ENCODE peak calls at places on chromosomes 13 and 19, in five cellular contexts. R, S, U, G and W are unnamed samples.

GRCh38 chr13:68254151-68254550 is 1024.0 kb upstream of the PCDH9 start:
- DNase-seq in R (no peak), G (no peak), S (no peak), U (no peak), W (no peak)

GRCh38 chr19:8655340-8655709 is 24.9 kb downstream of the NFILZ start:
- DNase-seq in G (no peak), S (no peak), U (no peak), R (no peak), W (no peak)

GRCh38 chr13:60398949-60399589 is 2.0 kb downstream of the TDRD3 start:
- DNase-seq in R (no peak), U (peak; percentile 43), G (no peak), S (no peak), W (no peak)

GRCh38 chr19:18340237-18340989 is at the start of gene PGPEP1:
- DNase-seq in R (peak; percentile 96), G (no peak), U (peak; percentile 41), S (peak; percentile 72), W (peak; percentile 68)

GRCh38 chr19:17348700-17349099 is 11.3 kb downstream of the GTPBP3 start:
- DNase-seq in G (no peak), U (peak; percentile 53), R (peak; percentile 16), S (peak; percentile 61), W (no peak)

GRCh38 chr13:30479590-30480219 is 14.0 kb upstream of the HMGB1 start:
- DNase-seq in R (no peak), U (no peak), G (no peak), S (no peak), W (no peak)

GRCh38 chr19:6720369-6721112 is at the start of gene C3:
- DNase-seq in U (peak; percentile 26), R (no peak), S (peak; percentile 86), G (peak; percentile 71), W (no peak)

GRCh38 chr19:2986951-2987491 is 9.7 kb downstream of the TLE6 start:
- DNase-seq in U (no peak), R (peak; percentile 23), G (no peak), S (no peak), W (no peak)

GRCh38 chr19:50922316-50922853 is 11.2 kb upstream of the KLK4 start:
- DNase-seq in S (peak; percentile 41), G (peak; percentile 38), R (peak; percentile 86), U (peak; percentile 67), W (peak; percentile 63)

GRCh38 chr19:18865973-18866799 is 29.8 kb downstream of the CERS1 start:
- DNase-seq in S (peak; percentile 67), R (peak; percentile 90), U (peak; percentile 36), G (no peak), W (peak; percentile 86)

GRCh38 chr19:10416380-10417257 is 3.7 kb upstream of the PDE4A start:
- DNase-seq in U (peak; percentile 90), G (peak; percentile 64), R (peak; percentile 89), S (peak; percentile 49), W (no peak)

GRCh38 chr13:94535775-94536174 is 56.3 kb upstream of the DCT start:
- DNase-seq in S (no peak), G (no peak), U (no peak), R (no peak), W (no peak)

GRCh38 chr19:2613507-2614295 is 88.8 kb downstream of the GNG7 start:
- DNase-seq in G (no peak), U (peak; percentile 12), S (no peak), R (peak; percentile 69), W (no peak)

GRCh38 chr19:55536366-55536765 is 567 bp downstream of the SBK2 start:
- DNase-seq in G (no peak), S (no peak), R (peak; percentile 27), U (no peak), W (no peak)

GRCh38 chr19:15369594-15369891 is 10.0 kb downstream of the AKAP8 start:
- DNase-seq in U (no peak), S (no peak), R (no peak), G (no peak), W (no peak)

GRCh38 chr19:4042731-4043082 is 24.0 kb downstream of the ZBTB7A start:
- DNase-seq in S (no peak), U (no peak), R (no peak), G (no peak), W (no peak)

GRCh38 chr19:4043410-4043809 is 23.3 kb downstream of the ZBTB7A start:
- DNase-seq in R (no peak), U (no peak), S (no peak), G (no peak), W (no peak)

GRCh38 chr19:4044927-4045557 is 21.7 kb downstream of the ZBTB7A start:
- DNase-seq in U (no peak), S (no peak), R (no peak), G (no peak), W (no peak)

GRCh38 chr19:4043966-4044365 is 22.7 kb downstream of the ZBTB7A start:
- DNase-seq in G (no peak), R (no peak), S (no peak), U (no peak), W (no peak)

GRCh38 chr19:4042064-4042730 is 24.5 kb downstream of the ZBTB7A start:
- DNase-seq in S (no peak), R (no peak), G (no peak), U (no peak), W (no peak)
- TF ChIP-seq POLR2A in S (no peak), R (peak; percentile 43), G (no peak), U (no peak), W (no peak)

GRCh38 chr13:96052655-96053002 is 572 bp downstream of the UGGT2 start:
- DNase-seq in R (peak; percentile 20), U (peak; percentile 83), S (no peak), G (no peak), W (peak; percentile 30)

GRCh38 chr13:96053003-96053703 is at the start of gene UGGT2:
- DNase-seq in R (peak; percentile 92), G (peak; percentile 85), S (peak; percentile 95), U (peak; percentile 94), W (peak; percentile 98)
- TF ChIP-seq POLR2A in R (peak; percentile 89), G (no peak), S (peak; percentile 83), U (peak; percentile 93), W (peak; percentile 85)

GRCh38 chr19:37931941-37932655 is 25.1 kb downstream of the SIPA1L3 start:
- DNase-seq in S (peak; percentile 18), G (peak; percentile 75), R (no peak), U (peak; percentile 78), W (peak; percentile 75)
- TF ChIP-seq POLR2A in S (no peak), G (no peak), R (no peak), U (no peak), W (no peak)

GRCh38 chr13:102596147-102597028 is at the start of gene TPP2:
- DNase-seq in G (peak; percentile 98), U (peak; percentile 98), R (peak; percentile 99), S (peak; percentile 100), W (peak; percentile 99)
- TF ChIP-seq POLR2A in G (peak; percentile 40), U (peak; percentile 79), R (peak; percentile 86), S (peak; percentile 73), W (peak; percentile 97)

DNA sequence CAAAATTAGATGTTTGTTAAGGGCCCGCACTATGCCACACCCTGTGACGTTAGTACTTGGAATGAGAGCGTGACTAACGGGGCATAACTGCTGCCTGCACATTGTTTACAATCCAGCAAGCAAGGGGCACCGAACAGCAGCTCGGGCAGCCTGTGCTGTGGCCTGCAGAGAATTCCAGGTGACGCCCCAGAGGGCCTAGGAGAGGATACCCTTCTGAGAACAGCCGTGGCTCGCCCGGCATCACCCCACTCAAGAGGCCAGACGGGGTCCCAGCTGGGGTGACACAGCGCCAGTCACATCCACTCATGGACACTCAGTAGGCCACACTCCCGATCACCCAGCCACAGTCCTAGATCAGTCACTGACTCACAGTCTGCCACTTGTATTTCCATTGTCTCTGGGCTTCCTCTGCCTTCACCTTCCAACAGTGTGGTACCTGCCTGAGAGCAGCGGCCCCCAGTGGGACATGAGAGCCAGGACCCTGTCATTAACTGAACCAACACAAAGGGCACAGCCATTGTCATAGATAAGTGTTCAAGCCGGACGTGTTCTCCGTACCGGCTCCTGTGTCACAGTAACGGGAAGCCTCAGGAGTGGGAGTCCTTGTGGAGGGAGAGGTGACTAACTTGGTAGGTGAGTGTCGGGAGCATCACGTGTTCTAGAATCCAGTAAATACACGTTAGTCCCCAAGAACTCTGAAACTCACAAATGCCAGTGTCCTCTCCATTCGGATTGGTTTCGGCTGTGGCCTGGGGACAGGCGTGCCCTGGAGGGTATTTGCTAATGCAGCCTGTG is 7.5 kb downstream of the ZNF331 start:
- DNase-seq in S (no peak), R (no peak), U (peak; percentile 80), G (no peak), W (peak; percentile 92)
- TF ChIP-seq POLR2A in S (no peak), R (no peak), U (peak; percentile 37), G (no peak), W (peak; percentile 35)

GRCh38 chr19:33521480-33522370 is at the start of gene PEPD:
- DNase-seq in R (peak; percentile 99), S (peak; percentile 94), G (peak; percentile 87), U (peak; percentile 82), W (peak; percentile 100)
- TF ChIP-seq POLR2A in R (peak; percentile 79), S (peak; percentile 12), G (no peak), U (peak; percentile 85), W (peak; percentile 96)

DNA sequence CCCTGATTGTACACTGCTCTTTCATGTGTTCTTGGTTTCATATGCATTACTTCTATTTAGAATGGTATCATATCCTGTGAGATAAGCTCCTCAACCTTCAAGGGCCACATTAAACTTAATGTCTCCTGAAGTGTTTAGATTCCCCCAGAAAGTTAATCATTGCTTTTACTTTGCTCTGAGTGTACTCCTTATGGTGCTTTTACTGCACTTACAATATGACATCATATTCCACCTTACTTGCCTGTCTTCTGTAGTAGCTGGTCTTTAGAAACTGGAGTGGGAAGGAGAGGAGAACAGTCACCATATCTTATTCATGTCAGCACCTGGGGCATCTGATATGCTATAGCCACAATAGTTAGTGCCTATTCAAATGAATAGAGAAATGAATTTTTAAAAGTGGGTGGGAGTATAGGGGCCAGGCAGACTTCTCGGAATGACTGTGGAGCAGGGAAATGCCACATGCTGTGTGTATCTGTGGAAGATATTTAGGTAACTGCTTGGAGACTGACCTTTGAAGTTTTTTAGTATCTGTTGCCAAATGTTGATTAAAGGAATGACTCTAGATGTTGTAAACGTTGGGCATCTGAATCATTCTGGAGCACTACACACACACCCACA is 40.2 kb downstream of the SLAIN1 start:
- DNase-seq in R (no peak), S (no peak), U (no peak), G (no peak), W (no peak)
- TF ChIP-seq POLR2A in R (no peak), S (no peak), U (no peak), G (no peak), W (no peak)

GRCh38 chr19:33448159-33448516 is 73.5 kb downstream of the PEPD start:
- DNase-seq in U (no peak), S (no peak), R (no peak), G (no peak), W (no peak)

GRCh38 chr19:33447336-33448158 is 74.0 kb downstream of the CEBPG start:
- DNase-seq in U (no peak), S (no peak), R (no peak), G (no peak), W (no peak)

GRCh38 chr19:33453207-33453736 is 68.3 kb downstream of the PEPD start:
- DNase-seq in S (no peak), R (no peak), G (no peak), U (no peak), W (no peak)

GRCh38 chr19:33449799-33450198 is 71.8 kb downstream of the PEPD start:
- DNase-seq in R (no peak), U (no peak), S (no peak), G (no peak), W (no peak)

DNA sequence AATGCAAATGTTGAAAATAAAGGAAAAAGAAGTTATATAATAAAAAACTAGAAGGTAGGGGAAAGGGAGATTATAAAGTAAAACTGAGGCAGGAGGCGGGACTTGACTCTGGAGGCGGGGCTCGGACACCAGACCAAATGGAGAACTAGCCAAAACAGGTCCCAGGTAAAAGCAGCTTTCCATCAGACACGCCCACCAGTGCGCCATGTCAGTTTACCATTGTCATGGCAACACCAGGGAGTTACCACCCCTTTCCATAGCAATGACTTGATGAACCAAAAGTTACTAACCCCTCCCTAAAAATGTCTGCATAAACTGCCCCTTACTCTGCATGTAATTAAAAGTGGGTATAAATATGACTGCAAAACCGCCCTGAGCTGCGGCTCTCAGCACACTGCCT is 70.9 kb downstream of the PEPD start:
- DNase-seq in G (no peak), U (no peak), R (no peak), S (no peak), W (no peak)
- TF ChIP-seq POLR2A in G (no peak), U (no peak), R (no peak), S (no peak), W (no peak)